ENCODE peak calls at places on chromosome 11, in nine cellular contexts. G is nucleus accumbens; N is sciatic nerve; V is dorsolateral prefrontal cortex; H is IMR-90; B is left ventricle myocardium inferior; J is heart left ventricle; S is stimulated activated effector memory CD8-positive, alpha-beta T cell treated with anti-CD3 and anti-CD28 coated beads, Interleukin-12 subunit alpha, Interleukin-12 subunit beta, amount 100 ng/mL, for 72 hours; A is H9. I is an unnamed sample.

GRCh38 chr11:26319906-26320305 is 12.0 kb upstream of the ANO3 start:
- DNase-seq in S (no peak), H (no peak), A (peak; percentile 34), V (no peak), J (no peak), B (no peak), N (no peak), G (no peak), I (no peak)

GRCh38 chr11:95577716-95578460 is 211.7 kb downstream of the FAM76B start:
- DNase-seq in S (no peak), J (no peak), V (no peak), B (no peak), G (no peak), H (peak; percentile 83), N (no peak), A (no peak), I (no peak)

GRCh38 chr11:33699515-33700424 is 856 bp downstream of the C11orf91 start:
- DNase-seq in B (peak; percentile 57), G (no peak), V (peak; percentile 49), J (peak; percentile 67), S (peak; percentile 54), N (peak; percentile 79), H (no peak), A (no peak), I (peak; percentile 64)

GRCh38 chr11:77106321-77106720 is 3.7 kb downstream of the OMP start:
- DNase-seq in N (no peak), B (no peak), J (no peak), H (no peak), A (no peak), V (peak; percentile 58), G (no peak), S (no peak), I (no peak)

GRCh38 chr11:116093065-116093464 is 588.9 kb upstream of the CADM1 start:
- DNase-seq in G (no peak), V (no peak), S (no peak), N (no peak), H (no peak), A (no peak), B (no peak), J (no peak), I (no peak)

GRCh38 chr11:35567737-35568465 is 42.5 kb upstream of the PAMR1 start:
- DNase-seq in B (no peak), G (no peak), H (peak; percentile 65), S (no peak), N (no peak), V (no peak), J (no peak), A (peak; percentile 43), I (no peak)

GRCh38 chr11:116101737-116102275 is 597.6 kb upstream of the CADM1 start:
- DNase-seq in J (no peak), B (no peak), A (no peak), S (no peak), G (no peak), H (no peak), N (no peak), V (no peak), I (no peak)

GRCh38 chr11:126440792-126441514 is 85.5 kb downstream of the ST3GAL4 start:
- DNase-seq in N (peak; percentile 88), G (peak; percentile 56), A (peak; percentile 92), V (peak; percentile 85), H (peak; percentile 59), S (peak; percentile 88), B (peak; percentile 74), J (peak; percentile 79), I (peak; percentile 73)

GRCh38 chr11:128643661-128644060 is 50.2 kb upstream of the FLI1 start:
- DNase-seq in B (no peak), G (no peak), S (no peak), N (no peak), A (peak; percentile 73), V (no peak), J (no peak), H (no peak), I (no peak)

GRCh38 chr11:12449961-12450715 is 72.8 kb downstream of the PARVA start:
- DNase-seq in J (no peak), S (no peak), N (no peak), B (no peak), A (no peak), G (no peak), V (no peak), H (peak; percentile 58), I (no peak)